ENCODE peak calls at places on chromosomes 6 and 20, in five cellular contexts. Y is PC-9, W is OCI-LY7, D is WTC11, T is mesothelial cell of epicardium. O is an unnamed sample.

GRCh38 chr20:43404880-43405279 is 52.8 kb upstream of the SRSF6 start:
- DNase-seq in D (peak; percentile 77), Y (peak; percentile 31), W (peak; percentile 2), T (no peak), O (no peak)

GRCh38 chr6:73121421-73121993 is 103.8 kb downstream of the KHDC1L start:
- DNase-seq in D (no peak), W (no peak), Y (peak; percentile 40), T (no peak), O (no peak)

GRCh38 chr6:53932502-53932901 is 137.7 kb downstream of the LRRC1 start:
- DNase-seq in D (no peak), T (no peak), W (no peak), Y (no peak), O (no peak)

GRCh38 chr6:129368970-129369369 is 341.0 kb downstream of the ARHGAP18 start:
- DNase-seq in D (no peak), W (no peak), Y (no peak), T (no peak), O (no peak)

GRCh38 chr6:130233332-130233731 is 10.6 kb upstream of the SAMD3 start:
- DNase-seq in Y (no peak), D (no peak), T (no peak), W (no peak), O (no peak)

GRCh38 chr6:53959717-53960116 is 151.5 kb upstream of the MLIP start:
- DNase-seq in T (no peak), Y (no peak), W (no peak), D (no peak), O (no peak)

GRCh38 chr20:35619196-35620095 is 3.8 kb downstream of the SPAG4 start:
- DNase-seq in D (peak; percentile 96), W (peak; percentile 91), Y (peak; percentile 73), T (peak; percentile 76), O (peak; percentile 62)

GRCh38 chr6:69138893-69139494 is 503.9 kb downstream of the ADGRB3 start:
- DNase-seq in Y (no peak), W (no peak), T (no peak), D (no peak), O (no peak)

GRCh38 chr6:125365230-125365629 is 63.5 kb upstream of the HDDC2 start:
- DNase-seq in Y (no peak), W (no peak), D (no peak), T (no peak), O (no peak)

GRCh38 chr6:39113788-39114187 is 1.2 kb downstream of the SAYSD1 start:
- DNase-seq in W (no peak), D (no peak), T (no peak), Y (no peak), O (no peak)

GRCh38 chr6:1629316-1629715 is 19.6 kb downstream of the FOXC1 start:
- DNase-seq in T (no peak), W (no peak), D (no peak), Y (no peak), O (no peak)

GRCh38 chr6:143680157-143680556 is 2.4 kb downstream of the PHACTR2 start:
- DNase-seq in T (no peak), W (no peak), Y (no peak), D (no peak), O (no peak)

GRCh38 chr6:155271145-155271544 is 7.3 kb downstream of the CLDN20 start:
- DNase-seq in W (no peak), Y (no peak), D (no peak), T (no peak), O (no peak)

GRCh38 chr6:11773013-11773412 is 5.6 kb downstream of the ADTRP start:
- DNase-seq in T (no peak), Y (no peak), D (no peak), W (no peak), O (no peak)

GRCh38 chr20:2178328-2179232 is 77.0 kb downstream of the STK35 start:
- DNase-seq in T (peak; percentile 38), W (no peak), Y (no peak), D (no peak), O (no peak)

GRCh38 chr6:18528084-18528743 is 141.1 kb downstream of the RNF144B start:
- DNase-seq in T (no peak), D (no peak), W (peak; percentile 27), Y (no peak), O (no peak)

GRCh38 chr20:33647603-33648395 is 14.3 kb upstream of the C20orf144 start:
- DNase-seq in T (no peak), D (no peak), Y (no peak), W (no peak), O (no peak)

GRCh38 chr20:32820698-32821378 is 1.1 kb downstream of the MAPRE1 start:
- DNase-seq in Y (no peak), T (no peak), W (peak; percentile 63), D (no peak), O (no peak)

GRCh38 chr6:16130932-16131387 is 2.1 kb downstream of the MYLIP start:
- DNase-seq in T (no peak), D (no peak), Y (peak; percentile 91), W (peak; percentile 89), O (no peak)

DNA sequence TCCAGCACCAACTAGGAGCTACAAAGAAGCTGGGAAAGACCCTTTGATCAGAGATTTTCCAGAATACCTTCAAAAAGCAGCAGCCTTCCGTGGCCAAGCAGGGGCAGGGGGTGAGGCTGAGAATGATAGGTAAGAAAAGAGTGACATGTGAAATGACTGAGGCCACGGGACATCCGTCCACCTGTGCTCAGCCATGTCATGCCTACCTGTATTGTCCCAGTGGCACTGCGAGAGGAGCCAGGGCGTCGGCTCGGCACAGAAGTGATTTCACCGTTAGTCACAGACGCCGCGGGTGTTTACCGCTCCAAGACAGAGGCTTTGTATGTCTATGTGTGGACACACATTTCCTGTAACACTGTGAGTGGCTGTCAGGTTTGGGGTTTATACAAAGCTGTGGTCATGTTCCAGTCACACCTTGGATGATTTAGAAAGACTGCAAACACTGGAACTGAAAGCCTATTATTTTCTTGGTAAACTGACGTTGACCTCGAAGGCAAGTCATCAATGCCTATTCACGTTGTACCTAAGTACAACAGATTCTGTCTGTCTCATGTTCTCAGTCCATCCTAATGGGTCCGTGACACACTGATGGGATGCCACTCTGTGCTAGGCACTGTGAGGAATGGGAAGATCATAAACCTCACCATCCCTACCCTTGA is 32.1 kb upstream of the JAG1 start:
- DNase-seq in D (no peak), W (no peak), T (no peak), Y (peak; percentile 97), O (no peak)
- TF ChIP-seq CTCF in D (no peak), W (no peak), T (no peak), Y (no peak), O (no peak)

GRCh38 chr20:59525500-59526241 is 78.7 kb upstream of the PHACTR3 start:
- DNase-seq in D (peak; percentile 82), Y (no peak), W (peak; percentile 26), T (peak; percentile 84), O (no peak)

GRCh38 chr20:59520814-59521213 is 83.5 kb upstream of the PHACTR3 start:
- DNase-seq in Y (no peak), D (no peak), T (no peak), W (no peak), O (no peak)

GRCh38 chr20:59526242-59527225 is 77.8 kb upstream of the PHACTR3 start:
- DNase-seq in Y (no peak), W (no peak), T (no peak), D (peak; percentile 23), O (no peak)
- TF ChIP-seq CTCF in Y (peak; percentile 49), W (peak; percentile 68), T (no peak), D (no peak), O (no peak)

GRCh38 chr6:166514196-166514595 is 72.3 kb downstream of the RAMACL start:
- DNase-seq in Y (no peak), D (no peak), T (no peak), W (no peak), O (no peak)

GRCh38 chr6:166511316-166511715 is 75.2 kb downstream of the RAMACL start:
- DNase-seq in W (no peak), D (no peak), Y (no peak), T (no peak), O (no peak)

GRCh38 chr6:166512567-166512966 is 73.9 kb downstream of the RAMACL start:
- DNase-seq in D (no peak), T (no peak), W (peak; percentile 40), Y (no peak), O (no peak)

GRCh38 chr6:166516256-166516655 is 70.2 kb downstream of the RAMACL start:
- DNase-seq in T (no peak), D (no peak), W (no peak), Y (no peak), O (no peak)

DNA sequence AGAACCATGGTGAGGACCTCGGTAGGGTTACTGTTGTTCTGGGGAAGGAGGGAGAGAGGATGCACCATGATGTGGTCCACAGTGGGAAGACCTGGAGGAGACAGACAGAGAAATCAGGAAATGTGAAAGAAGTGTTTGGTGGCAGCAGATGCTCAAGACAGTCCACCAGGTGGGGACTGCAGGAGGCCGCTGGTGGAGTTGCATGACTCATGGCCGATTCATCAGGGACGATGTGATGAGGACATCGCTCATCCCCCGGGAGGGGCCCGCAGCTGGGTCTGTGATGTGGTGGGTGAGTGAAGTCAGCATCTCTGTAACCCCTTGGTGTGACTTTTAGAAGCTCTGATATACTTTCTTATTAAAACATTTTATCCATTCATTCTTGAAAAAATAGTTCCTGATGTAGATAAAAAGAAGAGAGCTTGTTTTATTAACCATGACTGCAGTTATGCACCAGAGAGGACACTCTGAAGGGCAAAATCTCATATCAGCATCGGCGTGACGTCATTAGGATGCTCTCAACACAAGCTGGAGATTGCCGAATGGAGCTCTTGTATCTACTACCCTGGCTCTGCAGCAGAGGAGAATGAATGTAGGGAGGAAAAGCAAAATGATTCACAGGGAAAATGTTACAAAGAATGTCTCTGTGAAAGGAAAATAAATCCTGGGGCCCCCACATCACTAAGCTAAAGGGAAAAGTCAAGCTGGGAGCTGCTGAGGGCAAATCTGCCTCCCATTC is 71.2 kb downstream of the RAMACL start:
- DNase-seq in Y (peak; percentile 67), D (no peak), T (no peak), W (no peak), O (no peak)
- TF ChIP-seq CTCF in Y (peak; percentile 55), D (no peak), T (no peak), W (no peak), O (no peak)

GRCh38 chr6:111871725-111872520 is 1.3 kb downstream of the FYN start:
- DNase-seq in T (no peak), W (peak; percentile 46), Y (peak; percentile 46), D (no peak), O (no peak)

GRCh38 chr6:111874030-111874425 is 776 bp upstream of the FYN start:
- DNase-seq in D (no peak), W (peak; percentile 65), T (no peak), Y (peak; percentile 69), O (no peak)

GRCh38 chr6:111873178-111874029 is at the start of gene FYN:
- DNase-seq in W (peak; percentile 97), T (peak; percentile 100), Y (peak; percentile 95), D (peak; percentile 99), O (peak; percentile 94)

GRCh38 chr6:111871207-111871606 is 2.0 kb downstream of the FYN start:
- DNase-seq in T (no peak), Y (no peak), W (peak; percentile 48), D (no peak), O (no peak)

GRCh38 chr6:111872521-111873177 is 603 bp downstream of the FYN start:
- DNase-seq in D (peak; percentile 59), T (peak; percentile 59), W (peak; percentile 52), Y (peak; percentile 46), O (no peak)
- TF ChIP-seq CTCF in D (no peak), T (no peak), W (no peak), Y (no peak), O (no peak)

O was measured in omental fat pad.